ENCODE peak calls at places on chromosomes 11 and 22, in five cellular contexts. O, S, I, R and J are unnamed samples.

GRCh38 chr11:75633409-75634011 is 35.3 kb downstream of the MAP6 start:
- DNase-seq in O (no peak), S (no peak), I (no peak), R (no peak), J (no peak)

GRCh38 chr11:66317766-66318575 is 1.1 kb upstream of the CD248 start:
- DNase-seq in O (no peak), S (peak; percentile 82), I (no peak), R (peak; percentile 81), J (no peak)

GRCh38 chr11:77497368-77497767 is 23.5 kb upstream of the PAK1 start:
- DNase-seq in O (no peak), S (no peak), I (no peak), R (no peak), J (no peak)

GRCh38 chr11:7512525-7513209 is 1.1 kb upstream of the PPFIBP2 start:
- DNase-seq in O (peak; percentile 75), S (peak; percentile 94), I (no peak), R (peak; percentile 58), J (no peak)

GRCh38 chr11:125384825-125385224 is 111.2 kb downstream of the FEZ1 start:
- DNase-seq in O (no peak), S (no peak), I (no peak), R (no peak), J (no peak)

GRCh38 chr11:18012314-18012905 is 437 bp downstream of the SERGEF start:
- DNase-seq in O (peak; percentile 52), S (no peak), I (no peak), R (peak; percentile 26), J (no peak)

GRCh38 chr11:83157755-83158473 is 983 bp downstream of the PCF11 start:
- DNase-seq in O (peak; percentile 66), S (peak; percentile 79), I (no peak), R (peak; percentile 54), J (peak; percentile 9)

GRCh38 chr11:122414406-122415018 is 241.0 kb upstream of the UBASH3B start:
- DNase-seq in O (no peak), S (no peak), I (no peak), R (no peak), J (no peak)

GRCh38 chr11:47375546-47376085 is 2.7 kb downstream of the SPI1 start:
- DNase-seq in O (no peak), S (peak; percentile 61), I (no peak), R (no peak), J (no peak)

DNA sequence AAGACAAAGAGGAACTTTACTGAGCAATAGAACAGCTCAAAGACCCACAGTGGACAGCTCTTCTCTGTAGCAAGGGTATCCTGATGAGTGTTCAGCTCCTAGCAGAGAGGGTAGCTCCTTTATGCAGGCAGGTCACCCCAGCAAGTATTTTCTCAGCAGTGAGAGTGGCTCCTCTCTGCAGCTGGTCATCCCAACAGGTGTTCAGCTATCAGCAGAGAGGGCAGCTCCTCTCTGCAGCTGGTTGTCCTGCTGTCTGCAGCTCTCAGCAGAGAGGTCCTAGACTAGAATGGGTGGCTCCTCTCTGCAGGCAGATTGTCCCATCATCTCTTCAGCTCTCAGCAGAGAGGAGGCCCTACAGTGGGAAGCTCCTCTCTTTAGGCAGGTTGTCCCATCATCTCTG is 5.7 kb downstream of the SBF2 start:
- DNase-seq in O (no peak), S (no peak), I (no peak), R (no peak), J (no peak)
- H3K4me1 ChIP-seq in O (peaks cover 10% of the 10 kb centered on the region), S (peaks cover 13% of the 10 kb centered on the region), I (peaks cover 4% of the 10 kb centered on the region), R (peaks cover 4% of the 10 kb centered on the region), J (peaks cover 2% of the 10 kb centered on the region)

DNA sequence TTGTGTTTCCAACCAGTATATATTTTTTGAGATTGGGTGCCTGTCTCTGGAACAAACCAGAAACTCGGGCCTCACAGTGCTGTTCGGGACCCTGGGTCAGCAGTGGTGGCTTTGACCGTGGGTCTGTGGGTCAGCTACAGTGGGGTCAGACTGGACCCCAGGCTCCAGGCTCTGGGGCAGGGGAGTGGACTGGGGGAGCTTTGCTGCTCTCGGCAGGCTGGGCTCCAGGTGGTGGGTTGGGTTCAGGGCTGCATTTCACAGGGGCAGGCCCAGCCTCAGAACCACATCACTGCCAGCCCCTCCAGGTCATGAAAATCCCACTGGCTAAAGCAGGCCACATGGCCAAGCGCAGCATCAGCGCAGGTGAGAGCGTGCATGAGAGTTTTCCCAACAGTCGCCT is 1279.3 kb downstream of the BRD1 start:
- DNase-seq in O (no peak), S (no peak), I (no peak), R (no peak), J (no peak)
- H3K9me3 ChIP-seq in O (no peaks in the 10 kb centered on the region), S (no peaks in the 10 kb centered on the region), I (peaks cover 58% of the 10 kb centered on the region), R (no peaks in the 10 kb centered on the region), J (no peaks in the 10 kb centered on the region)

DNA sequence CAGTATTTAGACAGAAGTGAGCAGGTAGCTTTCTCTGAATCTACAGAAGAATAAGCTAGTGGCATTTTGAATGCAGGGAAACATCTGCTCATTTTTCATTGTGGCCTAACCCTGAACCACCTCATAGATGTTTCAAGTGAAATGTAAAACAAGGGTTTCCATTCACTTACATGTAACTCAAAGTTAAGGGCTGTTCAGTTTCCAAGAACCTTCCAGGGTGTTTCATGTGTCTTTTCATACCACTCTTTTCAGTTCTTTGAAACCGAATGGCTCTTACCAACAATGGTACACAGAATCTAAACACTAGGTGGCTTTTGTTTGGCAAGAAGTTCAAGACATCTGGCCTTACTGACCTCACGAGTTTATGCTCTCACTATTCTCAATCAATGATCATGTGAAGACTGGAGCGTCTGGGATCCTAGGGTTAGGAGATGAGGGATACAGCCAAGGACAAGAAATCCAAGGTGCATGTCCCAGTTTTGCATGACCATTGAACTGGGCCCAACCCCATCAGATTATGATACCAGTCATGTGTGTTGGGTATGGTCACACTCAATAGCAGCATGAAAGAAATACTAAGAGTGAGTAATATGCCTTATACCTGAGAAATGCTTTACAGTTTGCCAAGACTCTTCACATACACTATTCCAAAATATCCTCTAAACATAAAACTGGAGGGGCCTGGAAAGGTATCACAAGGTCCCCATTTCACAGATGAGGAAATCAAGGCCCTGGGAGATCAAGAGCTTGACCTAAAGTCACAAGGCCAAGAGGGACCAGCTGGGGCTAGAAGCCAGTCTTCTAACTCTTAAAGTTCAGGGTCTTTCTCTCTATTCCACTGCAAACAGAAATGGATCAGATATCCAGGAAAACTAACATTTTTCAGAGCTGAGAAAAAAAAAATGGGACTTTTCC is 92.7 kb downstream of the ETS1 start:
- DNase-seq in O (no peak), S (no peak), I (no peak), R (no peak), J (no peak)
- H3K4me1 ChIP-seq in O (peaks cover 43% of the 10 kb centered on the region), S (peaks cover 35% of the 10 kb centered on the region), I (peaks cover 5% of the 10 kb centered on the region), R (peaks cover 14% of the 10 kb centered on the region), J (peaks cover 91% of the 10 kb centered on the region)

GRCh38 chr22:47207846-47208554 is 445.6 kb downstream of the TBC1D22A start:
- DNase-seq in O (no peak), S (peak; percentile 48), I (no peak), R (no peak), J (no peak)

GRCh38 chr22:47209547-47210023 is 447.1 kb downstream of the TBC1D22A start:
- DNase-seq in O (no peak), S (peak; percentile 64), I (no peak), R (no peak), J (no peak)

GRCh38 chr22:47210686-47211085 is 448.2 kb downstream of the TBC1D22A start:
- DNase-seq in O (no peak), S (no peak), I (no peak), R (no peak), J (no peak)

GRCh38 chr22:47209077-47209514 is 446.6 kb downstream of the TBC1D22A start:
- DNase-seq in O (no peak), S (peak; percentile 41), I (no peak), R (no peak), J (no peak)

DNA sequence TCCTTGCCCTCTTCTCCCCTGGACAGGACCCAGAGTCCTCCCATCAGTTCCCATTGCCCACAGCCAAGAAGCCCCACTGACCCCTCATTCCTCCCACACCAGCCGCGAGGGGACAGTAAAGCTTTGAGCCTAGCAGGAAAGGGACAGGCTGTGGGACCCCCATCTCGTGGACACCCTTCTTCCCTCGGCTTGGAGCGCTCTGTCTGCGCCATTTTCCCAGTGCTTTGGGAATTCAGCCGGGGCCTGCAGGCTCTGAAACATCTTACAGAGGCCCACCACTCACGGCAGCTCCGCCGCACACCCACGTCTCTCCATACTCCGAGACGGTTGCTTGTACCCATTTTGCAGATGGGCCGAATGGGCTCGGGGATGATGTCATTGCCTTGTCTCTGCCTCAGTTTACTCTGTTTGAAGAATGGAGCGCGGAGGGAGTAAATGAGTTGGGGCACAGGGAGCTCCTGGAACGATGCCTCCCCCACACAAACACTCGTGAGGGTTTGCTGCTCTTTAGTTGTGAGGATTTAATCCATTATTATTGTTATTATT is 447.7 kb downstream of the TBC1D22A start:
- DNase-seq in O (no peak), S (peak; percentile 51), I (no peak), R (no peak), J (no peak)
- H3K9me3 ChIP-seq in O (no peaks in the 10 kb centered on the region), S (no peaks in the 10 kb centered on the region), I (peaks cover 20% of the 10 kb centered on the region), R (no peaks in the 10 kb centered on the region), J (no peaks in the 10 kb centered on the region)

DNA sequence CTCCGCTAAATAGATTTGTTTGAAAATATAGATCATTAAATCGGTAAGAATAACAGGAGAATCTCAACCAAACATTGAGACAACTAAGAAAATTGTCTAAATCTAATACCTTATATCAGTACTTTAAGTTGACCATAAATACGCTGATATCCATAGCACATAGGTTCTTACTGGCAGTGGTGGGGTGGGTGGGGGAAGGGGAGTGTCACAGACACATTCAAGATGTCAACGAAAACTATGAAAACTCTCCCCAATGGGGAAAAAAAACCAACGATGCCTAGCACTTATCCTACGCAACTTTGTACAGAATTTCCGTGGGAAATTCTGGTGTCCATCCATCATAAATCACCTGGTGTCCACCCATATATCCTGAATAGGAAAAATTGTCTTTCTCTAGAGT is 6.2 kb downstream of the GRAP2 start:
- DNase-seq in O (no peak), S (no peak), I (no peak), R (no peak), J (no peak)
- H3K4me1 ChIP-seq in O (no peaks in the 10 kb centered on the region), S (no peaks in the 10 kb centered on the region), I (no peaks in the 10 kb centered on the region), R (no peaks in the 10 kb centered on the region), J (peaks cover 44% of the 10 kb centered on the region)